ENCODE peak calls at places on chromosomes 1 and 21, in six cellular contexts. M is Right ventricle myocardium superior, Q is COR-L47, W is NCI-H460, C is fibroblast of lung, A is AG04450. H is an unnamed sample.

GRCh38 chr21:42777757-42778344 is 101.5 kb downstream of the WDR4 start:
- DNase-seq in M (peak; percentile 9), Q (no peak), W (no peak), C (no peak), A (no peak), H (no peak)

GRCh38 chr1:84386716-84387479 is 11.4 kb upstream of the DNASE2B start:
- DNase-seq in M (no peak), Q (no peak), W (no peak), C (peak; percentile 39), A (no peak), H (no peak)

GRCh38 chr1:115069186-115069585 is 20.1 kb downstream of the TSPAN2 start:
- DNase-seq in M (no peak), Q (no peak), W (no peak), C (peak; percentile 83), A (no peak), H (no peak)

GRCh38 chr1:116006486-116006964 is 30.2 kb downstream of the SLC22A15 start:
- DNase-seq in M (no peak), Q (no peak), W (no peak), C (no peak), A (no peak), H (no peak)

GRCh38 chr1:3319874-3320245 is 134.6 kb upstream of the ARHGEF16 start:
- DNase-seq in M (no peak), Q (peak; percentile 46), W (peak; percentile 65), C (peak; percentile 59), A (no peak), H (peak; percentile 51)

GRCh38 chr1:45410850-45411509 is 70.7 kb upstream of the MUTYH start:
- DNase-seq in M (no peak), Q (no peak), W (no peak), C (peak; percentile 31), A (no peak), H (no peak)

GRCh38 chr1:180898441-180899219 is 14.1 kb upstream of the KIAA1614 start:
- DNase-seq in M (no peak), Q (no peak), W (no peak), C (no peak), A (no peak), H (no peak)

GRCh38 chr1:29845910-29846309 is 609.6 kb downstream of the PTPRU start:
- DNase-seq in M (no peak), Q (no peak), W (no peak), C (no peak), A (no peak), H (no peak)

GRCh38 chr1:210123924-210124589 is 108.5 kb upstream of the SERTAD4 start:
- DNase-seq in M (no peak), Q (no peak), W (no peak), C (peak; percentile 80), A (peak; percentile 34), H (no peak)

GRCh38 chr1:151542710-151543129 is 2.6 kb downstream of the TUFT1 start:
- DNase-seq in M (no peak), Q (no peak), W (no peak), C (peak; percentile 95), A (no peak), H (peak; percentile 91)

GRCh38 chr1:79113836-79114235 is 107.3 kb upstream of the ADGRL4 start:
- DNase-seq in M (no peak), Q (no peak), W (no peak), C (no peak), A (no peak), H (no peak)

GRCh38 chr1:5850503-5850902 is 141.7 kb downstream of the NPHP4 start:
- DNase-seq in M (no peak), Q (no peak), W (no peak), C (no peak), A (no peak), H (no peak)

GRCh38 chr1:240152611-240153297 is 61.1 kb downstream of the FMN2 start:
- DNase-seq in M (no peak), Q (no peak), W (no peak), C (peak; percentile 34), A (no peak), H (no peak)

GRCh38 chr1:67909776-67910175 is 76.5 kb upstream of the GNG12 start:
- DNase-seq in M (no peak), Q (no peak), W (no peak), C (no peak), A (no peak), H (no peak)

GRCh38 chr21:34952701-34953100 is 96.4 kb downstream of the RUNX1 start:
- DNase-seq in M (no peak), Q (peak; percentile 89), W (no peak), C (peak; percentile 59), A (no peak), H (no peak)

GRCh38 chr1:168035345-168035744 is 98.5 kb upstream of the MPC2 start:
- DNase-seq in M (no peak), Q (no peak), W (no peak), C (no peak), A (no peak), H (no peak)

GRCh38 chr1:110148961-110149360 is 1.3 kb upstream of the SLC6A17 start:
- DNase-seq in M (no peak), Q (peak; percentile 48), W (no peak), C (no peak), A (no peak), H (peak; percentile 32)

GRCh38 chr1:32622806-32623694 is 27.3 kb downstream of the ZBTB8OS start:
- DNase-seq in M (no peak), Q (no peak), W (no peak), C (no peak), A (no peak), H (no peak)

GRCh38 chr1:14238472-14239059 is 359.9 kb upstream of the KAZN start:
- DNase-seq in M (peak; percentile 79), Q (no peak), W (no peak), C (no peak), A (no peak), H (no peak)

GRCh38 chr1:220825819-220826551 is 39.3 kb downstream of the MTARC1 start:
- DNase-seq in M (peak; percentile 52), Q (no peak), W (no peak), C (no peak), A (no peak), H (no peak)

GRCh38 chr1:147207192-147207591 is 17.9 kb downstream of the FMO5 start:
- DNase-seq in M (no peak), Q (no peak), W (no peak), C (no peak), A (no peak), H (no peak)

GRCh38 chr21:36698160-36699025 is 522 bp upstream of the SIM2 start:
- DNase-seq in M (no peak), Q (no peak), W (peak; percentile 18), C (no peak), A (no peak), H (no peak)

GRCh38 chr1:64623750-64624445 is 121.0 kb upstream of the RAVER2 start:
- DNase-seq in M (no peak), Q (peak; percentile 67), W (no peak), C (peak; percentile 95), A (no peak), H (peak; percentile 28)